ENCODE peak calls at places on chromosomes 2 and 18, in seven cellular contexts. I, W, A, F, U, M and Y are unnamed samples. For H3K4me1, the result is how much of the 10 kb centered on the place peaks cover.

GRCh38 chr2:213848631-213849030 is 562.2 kb upstream of the VWC2L start:
- DNase-seq in I (no peak), W (no peak), A (no peak), F (no peak), U (no peak), M (peak), Y (no peak)

GRCh38 chr2:101173707-101174295 is 22.6 kb upstream of the TBC1D8 start:
- DNase-seq in I (no peak), W (peak), A (no peak), F (no peak), U (peak), M (no peak), Y (no peak)

GRCh38 chr2:4964579-4964978 is 727.6 kb upstream of the SOX11 start:
- DNase-seq in I (no peak), W (no peak), A (no peak), F (peak), U (no peak), M (no peak), Y (no peak)

GRCh38 chr2:28736034-28736433 is 15.6 kb upstream of the PPP1CB start:
- DNase-seq in I (peak), W (peak), A (no peak), F (no peak), U (peak), M (peak), Y (no peak)

GRCh38 chr2:189486237-189486770 is 45.0 kb downstream of the WDR75 start:
- DNase-seq in I (no peak), W (no peak), A (no peak), F (no peak), U (no peak), M (peak), Y (no peak)

GRCh38 chr2:121903037-121903689 is 147.7 kb downstream of the TSN start:
- DNase-seq in I (no peak), W (no peak), A (no peak), F (no peak), U (no peak), M (no peak), Y (no peak)

GRCh38 chr2:42464631-42465030 is 29.2 kb downstream of the KCNG3 start:
- DNase-seq in I (no peak), W (no peak), A (no peak), F (no peak), U (no peak), M (no peak), Y (no peak)

GRCh38 chr2:226515344-226516055 is 284.1 kb downstream of the IRS1 start:
- DNase-seq in I (no peak), W (no peak), A (no peak), F (no peak), U (no peak), M (no peak), Y (no peak)

GRCh38 chr18:76351961-76352581 is 143.0 kb downstream of the ZNF516 start:
- DNase-seq in I (no peak), W (peak), A (no peak), F (peak), U (peak), M (peak), Y (no peak)

GRCh38 chr18:79882522-79883241 is 68.8 kb downstream of the SLC66A2 start:
- DNase-seq in I (no peak), W (no peak), A (peak), F (peak), U (no peak), M (no peak), Y (peak)

GRCh38 chr2:174750923-174751441 is 13.3 kb downstream of the CHRNA1 start:
- DNase-seq in I (no peak), W (no peak), A (no peak), F (no peak), U (no peak), M (no peak), Y (peak)

GRCh38 chr2:31384771-31385276 is 29.7 kb downstream of the XDH start:
- DNase-seq in I (no peak), W (peak), A (no peak), F (no peak), U (no peak), M (peak), Y (no peak)

GRCh38 chr2:103401621-103402020 is 639.8 kb downstream of the TMEM182 start:
- DNase-seq in I (no peak), W (no peak), A (no peak), F (no peak), U (no peak), M (peak), Y (no peak)

GRCh38 chr2:239106314-239106908 is 258.5 kb downstream of the TWIST2 start:
- DNase-seq in I (no peak), W (no peak), A (no peak), F (no peak), U (no peak), M (peak), Y (no peak)

GRCh38 chr18:62138836-62139235 is 48.0 kb downstream of the PIGN start:
- DNase-seq in I (no peak), W (no peak), A (no peak), F (no peak), U (no peak), M (no peak), Y (no peak)

GRCh38 chr2:239168575-239168974 is 232.2 kb downstream of the HDAC4 start:
- DNase-seq in I (no peak), W (no peak), A (peak), F (peak), U (no peak), M (no peak), Y (no peak)

GRCh38 chr2:10347559-10347941 is 44.8 kb downstream of the HPCAL1 start:
- DNase-seq in I (peak), W (peak), A (no peak), F (no peak), U (peak), M (no peak), Y (no peak)

GRCh38 chr2:240925191-240925575 is 19.0 kb downstream of the CROCC2 start:
- DNase-seq in I (peak), W (no peak), A (peak), F (peak), U (peak), M (no peak), Y (no peak)

GRCh38 chr2:72098935-72099334 is 48.7 kb downstream of the CYP26B1 start:
- DNase-seq in I (no peak), W (peak), A (no peak), F (no peak), U (no peak), M (no peak), Y (no peak)

GRCh38 chr18:51821610-51822009 is 518.4 kb upstream of the DCC start:
- DNase-seq in I (no peak), W (no peak), A (no peak), F (no peak), U (no peak), M (no peak), Y (no peak)

GRCh38 chr18:61368001-61368400 is 34.8 kb downstream of the CDH20 start:
- DNase-seq in I (no peak), W (no peak), A (no peak), F (no peak), U (no peak), M (no peak), Y (no peak)

GRCh38 chr2:10140841-10141610 is 18.5 kb downstream of the RRM2 start:
- DNase-seq in I (no peak), W (no peak), A (no peak), F (no peak), U (no peak), M (no peak), Y (no peak)

GRCh38 chr18:68549257-68549871 is 165.5 kb downstream of the TMX3 start:
- DNase-seq in I (no peak), W (no peak), A (no peak), F (peak), U (no peak), M (peak), Y (no peak)

GRCh38 chr18:72155327-72155726 is 388.8 kb downstream of the CBLN2 start:
- DNase-seq in I (no peak), W (no peak), A (no peak), F (no peak), U (no peak), M (no peak), Y (no peak)

GRCh38 chr2:64937341-64938230 is 51.6 kb upstream of the SLC1A4 start:
- DNase-seq in I (no peak), W (no peak), A (no peak), F (peak), U (peak), M (no peak), Y (no peak)

GRCh38 chr2:60947056-60947455 is 65.7 kb downstream of the REL start:
- DNase-seq in I (no peak), W (no peak), A (no peak), F (no peak), U (no peak), M (no peak), Y (no peak)

GRCh38 chr2:19580830-19581229 is 222.4 kb upstream of the OSR1 start:
- DNase-seq in I (no peak), W (no peak), A (no peak), F (no peak), U (no peak), M (no peak), Y (no peak)

GRCh38 chr2:8344725-8345124 is 337.1 kb upstream of the ID2 start:
- DNase-seq in I (no peak), W (no peak), A (no peak), F (no peak), U (no peak), M (no peak), Y (no peak)

GRCh38 chr2:164126960-164127359 is 391.2 kb upstream of the FIGN start:
- DNase-seq in I (no peak), W (no peak), A (no peak), F (no peak), U (no peak), M (no peak), Y (no peak)
- TF ChIP-seq CTCF in I (no peak), W (no peak), A (no peak), F (no peak), U (no peak), M (peak), Y (no peak)

DNA sequence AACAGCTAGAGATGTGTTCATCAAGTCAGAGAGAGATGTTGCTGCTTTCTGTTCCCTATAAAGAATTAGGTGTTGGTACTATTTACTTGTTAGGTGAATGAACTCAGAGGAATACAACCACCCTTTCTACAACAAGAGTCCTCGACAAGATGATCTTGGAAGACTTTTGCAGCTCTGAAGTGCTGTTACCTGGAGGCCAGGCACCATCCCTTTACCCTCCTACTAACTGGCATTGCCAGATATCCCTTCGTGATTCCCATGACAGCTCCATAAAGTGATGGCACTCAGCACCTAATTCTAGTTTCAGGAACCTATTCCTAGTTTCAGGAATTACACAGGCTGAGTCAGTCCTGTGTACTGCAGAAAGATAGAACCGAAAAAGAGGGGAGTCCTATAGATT is 9.9 kb downstream of the ARPC2 start:
- DNase-seq in I (no peak), W (no peak), A (no peak), F (no peak), U (no peak), M (no peak), Y (no peak)
- H3K4me1 ChIP-seq in I (under half), W (under half), A (half or more), F (half or more), U (half or more), M (under half), Y (half or more)

DNA sequence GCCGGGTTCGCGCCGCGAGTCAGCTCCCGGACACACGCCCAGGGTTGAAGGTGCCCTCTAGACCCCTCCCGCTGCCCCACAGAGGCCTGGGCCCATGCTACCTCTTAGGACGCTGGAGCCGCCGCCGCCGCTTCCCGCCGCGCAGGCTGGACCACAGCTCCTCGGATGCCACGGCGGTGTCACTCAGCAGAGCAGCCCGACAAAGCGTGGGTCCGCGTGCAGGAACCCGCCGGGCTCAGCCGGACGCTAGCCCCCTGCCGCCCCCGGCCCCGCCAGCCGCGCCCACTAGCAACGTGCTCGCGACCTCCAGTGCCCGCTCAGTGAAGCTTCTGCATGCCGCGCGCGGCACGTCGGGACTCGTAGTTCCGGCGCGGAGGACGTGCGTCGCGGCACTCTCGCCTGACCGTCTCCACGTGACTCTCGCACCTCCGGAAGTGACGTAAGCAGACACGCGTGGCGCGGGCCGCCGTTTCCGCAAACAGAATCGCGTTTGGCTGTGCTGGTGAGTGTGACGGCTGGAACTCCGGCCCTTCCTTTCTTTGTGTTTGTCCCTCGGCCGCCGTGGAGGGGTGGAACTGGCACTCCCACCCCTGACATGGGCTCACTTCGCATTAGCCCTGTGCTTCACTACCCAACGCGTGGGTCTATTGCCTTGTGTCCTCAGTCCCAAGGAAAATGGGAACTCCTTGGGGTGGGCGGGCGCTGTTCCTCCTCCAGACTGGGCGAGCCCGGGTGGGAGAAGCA is at the start of the genes FAM210A and RNMT:
- DNase-seq in I (peak), W (peak), A (peak), F (peak), U (peak), M (peak), Y (peak)
- TF ChIP-seq CTCF in I (no peak), W (peak), A (no peak), F (peak), U (no peak), M (no peak), Y (no peak)

DNA sequence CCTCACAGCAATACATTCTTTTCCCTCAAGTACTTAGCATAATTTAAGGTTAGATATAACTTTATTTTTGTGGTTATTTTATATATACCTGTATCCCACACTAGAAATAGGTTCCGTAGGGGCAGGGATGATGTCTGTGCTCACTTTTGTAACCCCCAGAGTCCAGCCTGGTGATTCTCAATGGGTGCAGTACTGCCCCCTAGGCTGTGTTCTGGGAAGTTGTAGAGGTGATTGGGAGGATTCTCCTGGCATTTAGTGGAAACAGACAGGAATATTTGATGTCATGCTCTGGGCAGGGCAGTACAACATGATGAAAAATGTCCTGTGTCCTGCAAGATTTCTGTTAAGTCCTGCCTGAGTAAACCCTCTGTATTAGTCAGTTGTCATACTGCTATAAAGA is 333.3 kb downstream of the PLCL1 start:
- DNase-seq in I (no peak), W (no peak), A (no peak), F (no peak), U (no peak), M (no peak), Y (no peak)
- H3K4me1 ChIP-seq in I (under half), W (under half), A (under half), F (under half), U (under half), M (under half), Y (under half)